ENCODE peak calls at places on chromosome 5, in eight cellular contexts. One of them, this sample, is unnamed.

GRCh38 chr5:132825165-132825823 is 5.2 kb downstream of the SHROOM1 start:
- DNase-seq in heart right ventricle: no peak
- DNase-seq in tibial artery: no peak
- DNase-seq in AG09319: no peak
- DNase-seq in A549: no peak
- DNase-seq in CD8-positive, alpha-beta T cell: no peak
- DNase-seq in brain microvascular endothelial cell: no peak
- DNase-seq in uterus: no peak
- DNase-seq in this sample: no peak

GRCh38 chr5:172856336-172856735 is 22.3 kb downstream of the ERGIC1 start:
- DNase-seq in CD8-positive, alpha-beta T cell: no peak
- DNase-seq in A549: no peak
- DNase-seq in uterus: no peak
- DNase-seq in AG09319: no peak
- DNase-seq in brain microvascular endothelial cell: no peak
- DNase-seq in heart right ventricle: no peak
- DNase-seq in tibial artery: no peak
- DNase-seq in this sample: no peak

GRCh38 chr5:15791859-15792258 is 291.9 kb downstream of the FBXL7 start:
- DNase-seq in AG09319: no peak
- DNase-seq in tibial artery: no peak
- DNase-seq in A549: no peak
- DNase-seq in brain microvascular endothelial cell: peak
- DNase-seq in heart right ventricle: no peak
- DNase-seq in CD8-positive, alpha-beta T cell: no peak
- DNase-seq in uterus: no peak
- DNase-seq in this sample: no peak

GRCh38 chr5:175103746-175104145 is 340.2 kb downstream of the DRD1 start:
- DNase-seq in uterus: no peak
- DNase-seq in CD8-positive, alpha-beta T cell: no peak
- DNase-seq in brain microvascular endothelial cell: no peak
- DNase-seq in AG09319: no peak
- DNase-seq in tibial artery: no peak
- DNase-seq in heart right ventricle: no peak
- DNase-seq in A549: no peak
- DNase-seq in this sample: no peak

GRCh38 chr5:133612021-133612860 is at the start of gene FSTL4:
- DNase-seq in AG09319: no peak
- DNase-seq in heart right ventricle: no peak
- DNase-seq in tibial artery: no peak
- DNase-seq in CD8-positive, alpha-beta T cell: no peak
- DNase-seq in brain microvascular endothelial cell: no peak
- DNase-seq in A549: peak
- DNase-seq in uterus: no peak
- DNase-seq in this sample: peak

GRCh38 chr5:64665243-64665642 is 25.1 kb upstream of the SHISAL2B start:
- DNase-seq in heart right ventricle: no peak
- DNase-seq in brain microvascular endothelial cell: no peak
- DNase-seq in tibial artery: no peak
- DNase-seq in AG09319: no peak
- DNase-seq in uterus: no peak
- DNase-seq in A549: no peak
- DNase-seq in CD8-positive, alpha-beta T cell: no peak
- DNase-seq in this sample: no peak

GRCh38 chr5:105414067-105414466 is 1851.5 kb upstream of the NUDT12 start:
- DNase-seq in heart right ventricle: no peak
- DNase-seq in CD8-positive, alpha-beta T cell: no peak
- DNase-seq in A549: no peak
- DNase-seq in AG09319: no peak
- DNase-seq in brain microvascular endothelial cell: no peak
- DNase-seq in tibial artery: no peak
- DNase-seq in uterus: no peak
- DNase-seq in this sample: no peak

GRCh38 chr5:73796164-73797141 is 170.5 kb downstream of the ARHGEF28 start:
- DNase-seq in CD8-positive, alpha-beta T cell: no peak
- DNase-seq in heart right ventricle: peak
- DNase-seq in brain microvascular endothelial cell: peak
- DNase-seq in AG09319: peak
- DNase-seq in tibial artery: peak
- DNase-seq in uterus: peak
- DNase-seq in A549: peak
- DNase-seq in this sample: no peak

GRCh38 chr5:64767959-64768357 is 533 bp downstream of the SREK1IP1 start:
- DNase-seq in AG09319: no peak
- DNase-seq in tibial artery: no peak
- DNase-seq in CD8-positive, alpha-beta T cell: peak
- DNase-seq in uterus: no peak
- DNase-seq in brain microvascular endothelial cell: peak
- DNase-seq in A549: peak
- DNase-seq in heart right ventricle: no peak
- DNase-seq in this sample: no peak

GRCh38 chr5:56215019-56215830 is 17.9 kb downstream of the ANKRD55 start:
- DNase-seq in brain microvascular endothelial cell: no peak
- DNase-seq in tibial artery: no peak
- DNase-seq in AG09319: no peak
- DNase-seq in A549: no peak
- DNase-seq in heart right ventricle: no peak
- DNase-seq in uterus: no peak
- DNase-seq in CD8-positive, alpha-beta T cell: no peak
- DNase-seq in this sample: no peak

GRCh38 chr5:6510132-6510531 is 61.5 kb downstream of the UBE2QL1 start:
- DNase-seq in heart right ventricle: no peak
- DNase-seq in uterus: no peak
- DNase-seq in A549: no peak
- DNase-seq in AG09319: no peak
- DNase-seq in brain microvascular endothelial cell: no peak
- DNase-seq in CD8-positive, alpha-beta T cell: no peak
- DNase-seq in tibial artery: no peak
- DNase-seq in this sample: no peak

GRCh38 chr5:55063220-55063863 is 39.1 kb upstream of the GZMA start:
- DNase-seq in tibial artery: no peak
- DNase-seq in uterus: no peak
- DNase-seq in AG09319: no peak
- DNase-seq in CD8-positive, alpha-beta T cell: no peak
- DNase-seq in A549: no peak
- DNase-seq in brain microvascular endothelial cell: peak
- DNase-seq in heart right ventricle: no peak
- DNase-seq in this sample: no peak

GRCh38 chr5:137761020-137761516 is 6.9 kb upstream of the HNRNPA0 start:
- DNase-seq in heart right ventricle: no peak
- DNase-seq in A549: peak
- DNase-seq in uterus: no peak
- DNase-seq in AG09319: no peak
- DNase-seq in CD8-positive, alpha-beta T cell: no peak
- DNase-seq in brain microvascular endothelial cell: no peak
- DNase-seq in tibial artery: no peak
- DNase-seq in this sample: no peak

GRCh38 chr5:75335952-75336624 is 932 bp upstream of the HMGCR start:
- DNase-seq in uterus: peak
- DNase-seq in A549: peak
- DNase-seq in tibial artery: no peak
- DNase-seq in heart right ventricle: peak
- DNase-seq in AG09319: peak
- DNase-seq in CD8-positive, alpha-beta T cell: no peak
- DNase-seq in brain microvascular endothelial cell: peak
- DNase-seq in this sample: peak

GRCh38 chr5:15604986-15605385 is 105.0 kb downstream of the FBXL7 start:
- DNase-seq in brain microvascular endothelial cell: peak
- DNase-seq in heart right ventricle: no peak
- DNase-seq in AG09319: peak
- DNase-seq in tibial artery: no peak
- DNase-seq in CD8-positive, alpha-beta T cell: no peak
- DNase-seq in A549: no peak
- DNase-seq in uterus: no peak
- DNase-seq in this sample: no peak

GRCh38 chr5:149157330-149157729 is 16.0 kb downstream of the ABLIM3 start:
- DNase-seq in brain microvascular endothelial cell: no peak
- DNase-seq in AG09319: no peak
- DNase-seq in heart right ventricle: no peak
- DNase-seq in uterus: no peak
- DNase-seq in tibial artery: no peak
- DNase-seq in A549: no peak
- DNase-seq in CD8-positive, alpha-beta T cell: no peak
- DNase-seq in this sample: no peak

GRCh38 chr5:173638631-173639030 is 22.2 kb upstream of the BOD1 start:
- DNase-seq in uterus: no peak
- DNase-seq in CD8-positive, alpha-beta T cell: no peak
- DNase-seq in brain microvascular endothelial cell: no peak
- DNase-seq in heart right ventricle: no peak
- DNase-seq in A549: no peak
- DNase-seq in tibial artery: no peak
- DNase-seq in AG09319: no peak
- DNase-seq in this sample: no peak

GRCh38 chr5:166581827-166582226 is 1709.6 kb upstream of the WWC1 start:
- DNase-seq in uterus: no peak
- DNase-seq in tibial artery: no peak
- DNase-seq in CD8-positive, alpha-beta T cell: no peak
- DNase-seq in brain microvascular endothelial cell: no peak
- DNase-seq in heart right ventricle: no peak
- DNase-seq in AG09319: no peak
- DNase-seq in A549: no peak
- DNase-seq in this sample: no peak

GRCh38 chr5:139287890-139288635 is 5.5 kb upstream of the MATR3 start:
- DNase-seq in tibial artery: no peak
- DNase-seq in heart right ventricle: no peak
- DNase-seq in CD8-positive, alpha-beta T cell: no peak
- DNase-seq in uterus: no peak
- DNase-seq in AG09319: no peak
- DNase-seq in A549: peak
- DNase-seq in brain microvascular endothelial cell: no peak
- DNase-seq in this sample: no peak
- TF ChIP-seq CTCF in tibial artery: no peak
- TF ChIP-seq CTCF in heart right ventricle: no peak
- TF ChIP-seq CTCF in CD8-positive, alpha-beta T cell: no peak
- TF ChIP-seq CTCF in uterus: no peak
- TF ChIP-seq CTCF in AG09319: no peak
- TF ChIP-seq CTCF in A549: peak
- TF ChIP-seq CTCF in brain microvascular endothelial cell: no peak
- TF ChIP-seq CTCF in this sample: no peak

DNA sequence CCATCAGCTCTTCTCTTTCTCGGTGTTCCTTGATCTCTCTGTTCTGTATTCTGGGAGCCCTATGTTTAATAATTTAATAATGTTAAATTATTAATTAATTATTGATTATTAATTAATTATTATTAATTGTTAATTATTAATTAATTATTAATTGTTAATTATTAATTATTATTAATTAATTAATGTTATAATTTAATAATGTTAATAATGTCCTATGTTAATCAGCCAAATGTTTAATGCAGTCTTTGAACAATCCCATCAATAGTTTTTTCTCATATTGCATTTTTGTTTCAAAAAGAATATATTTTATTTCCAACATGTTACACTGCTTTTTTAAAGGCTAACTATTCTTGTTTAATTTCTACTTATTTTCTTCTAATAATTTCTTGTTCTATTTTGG is 26.2 kb downstream of the MGAT1 start:
- DNase-seq in CD8-positive, alpha-beta T cell: no peak
- DNase-seq in AG09319: no peak
- DNase-seq in tibial artery: no peak
- DNase-seq in uterus: no peak
- DNase-seq in heart right ventricle: no peak
- DNase-seq in A549: no peak
- DNase-seq in brain microvascular endothelial cell: no peak
- DNase-seq in this sample: no peak
- TF ChIP-seq CTCF in CD8-positive, alpha-beta T cell: no peak
- TF ChIP-seq CTCF in AG09319: no peak
- TF ChIP-seq CTCF in tibial artery: no peak
- TF ChIP-seq CTCF in uterus: no peak
- TF ChIP-seq CTCF in heart right ventricle: no peak
- TF ChIP-seq CTCF in A549: no peak
- TF ChIP-seq CTCF in brain microvascular endothelial cell: no peak
- TF ChIP-seq CTCF in this sample: no peak

DNA sequence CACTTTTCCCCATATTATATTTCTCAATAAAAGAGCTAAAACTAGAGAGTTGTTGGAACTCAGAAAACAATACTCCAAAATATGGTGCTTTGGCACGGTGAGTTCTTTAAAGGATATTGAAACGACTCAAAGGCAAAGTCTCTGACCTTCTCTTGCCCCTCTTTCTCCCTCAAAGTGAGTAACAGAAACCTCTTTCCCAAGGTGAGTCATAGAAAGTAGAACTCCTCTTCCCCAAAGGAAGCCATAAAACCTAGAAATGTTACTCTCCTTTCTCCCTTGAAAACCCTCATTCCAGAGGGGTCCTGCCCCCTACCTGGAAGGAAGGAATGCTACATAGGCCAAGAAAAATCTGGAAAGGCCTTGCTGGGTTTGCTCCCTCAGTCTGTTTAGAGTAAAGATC is 47.5 kb downstream of the RAPGEF6 start:
- DNase-seq in A549: no peak
- DNase-seq in tibial artery: no peak
- DNase-seq in brain microvascular endothelial cell: no peak
- DNase-seq in AG09319: no peak
- DNase-seq in uterus: no peak
- DNase-seq in heart right ventricle: no peak
- DNase-seq in CD8-positive, alpha-beta T cell: no peak
- DNase-seq in this sample: no peak
- TF ChIP-seq CTCF in A549: no peak
- TF ChIP-seq CTCF in tibial artery: no peak
- TF ChIP-seq CTCF in brain microvascular endothelial cell: no peak
- TF ChIP-seq CTCF in AG09319: no peak
- TF ChIP-seq CTCF in uterus: no peak
- TF ChIP-seq CTCF in heart right ventricle: no peak
- TF ChIP-seq CTCF in CD8-positive, alpha-beta T cell: no peak
- TF ChIP-seq CTCF in this sample: no peak

DNA sequence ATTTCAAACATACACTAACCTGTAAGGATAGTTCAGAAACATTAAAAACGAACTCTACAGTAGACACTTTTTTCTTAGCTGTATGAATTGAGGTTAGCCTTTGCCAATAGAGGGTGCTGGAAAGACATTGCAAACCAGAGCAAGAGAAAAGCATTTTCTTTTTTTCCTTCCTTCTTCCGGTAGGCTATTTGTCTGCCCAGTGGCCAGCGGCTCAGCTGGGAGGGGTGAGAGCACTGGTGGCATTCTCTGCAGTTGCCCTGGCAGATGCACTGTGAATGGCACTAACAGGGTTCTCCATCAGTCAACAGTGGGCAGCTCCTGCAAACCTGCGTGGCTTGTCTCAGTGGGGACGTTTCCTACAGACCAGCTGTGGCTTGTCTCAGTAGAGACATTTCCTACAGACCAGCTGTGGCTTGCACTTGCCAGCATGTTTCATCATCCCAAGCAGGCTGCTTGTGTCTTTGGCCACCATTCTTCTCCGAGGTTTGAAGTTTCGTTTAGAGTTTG is 984.5 kb upstream of the CDH18 start:
- DNase-seq in uterus: no peak
- DNase-seq in A549: peak
- DNase-seq in CD8-positive, alpha-beta T cell: no peak
- DNase-seq in tibial artery: no peak
- DNase-seq in heart right ventricle: peak
- DNase-seq in brain microvascular endothelial cell: peak
- DNase-seq in AG09319: no peak
- DNase-seq in this sample: peak
- TF ChIP-seq CTCF in uterus: no peak
- TF ChIP-seq CTCF in A549: peak
- TF ChIP-seq CTCF in CD8-positive, alpha-beta T cell: no peak
- TF ChIP-seq CTCF in tibial artery: peak
- TF ChIP-seq CTCF in heart right ventricle: no peak
- TF ChIP-seq CTCF in brain microvascular endothelial cell: peak
- TF ChIP-seq CTCF in AG09319: no peak
- TF ChIP-seq CTCF in this sample: no peak

GRCh38 chr5:87069974-87070608 is 197.6 kb upstream of the RASA1 start:
- DNase-seq in tibial artery: peak
- DNase-seq in AG09319: peak
- DNase-seq in CD8-positive, alpha-beta T cell: no peak
- DNase-seq in heart right ventricle: peak
- DNase-seq in A549: peak
- DNase-seq in brain microvascular endothelial cell: peak
- DNase-seq in uterus: no peak
- DNase-seq in this sample: no peak
- TF ChIP-seq CTCF in tibial artery: peak
- TF ChIP-seq CTCF in AG09319: peak
- TF ChIP-seq CTCF in CD8-positive, alpha-beta T cell: no peak
- TF ChIP-seq CTCF in heart right ventricle: no peak
- TF ChIP-seq CTCF in A549: peak
- TF ChIP-seq CTCF in brain microvascular endothelial cell: peak
- TF ChIP-seq CTCF in uterus: no peak
- TF ChIP-seq CTCF in this sample: no peak

This sample was measured in lung.